ENCODE peak calls at places on chromosomes 13 and 19, in six cellular contexts. One of them, this sample, is unnamed.
A peak's percentile ranks its signal among the peaks of the same experiment; 100 is the strongest.

GRCh38 chr13:41470187-41470586 is 12.8 kb downstream of the RGCC start:
- DNase-seq in ascending aorta: no peak
- DNase-seq in kidney: no peak
- DNase-seq in PC-3: no peak
- DNase-seq in Panc1: no peak
- DNase-seq in upper lobe of right lung: no peak
- DNase-seq in this sample: no peak

GRCh38 chr19:6056282-6056741 is 54.0 kb downstream of the RFX2 start:
- DNase-seq in PC-3: no peak
- DNase-seq in kidney: peak; percentile 49
- DNase-seq in Panc1: no peak
- DNase-seq in upper lobe of right lung: no peak
- DNase-seq in ascending aorta: peak; percentile 71
- DNase-seq in this sample: no peak

GRCh38 chr13:108947551-108948030 is 318.2 kb downstream of the MYO16 start:
- DNase-seq in Panc1: no peak
- DNase-seq in kidney: no peak
- DNase-seq in ascending aorta: no peak
- DNase-seq in PC-3: no peak
- DNase-seq in upper lobe of right lung: no peak
- DNase-seq in this sample: no peak

GRCh38 chr19:52566121-52566520 is 4.0 kb upstream of the ZNF701 start:
- DNase-seq in ascending aorta: no peak
- DNase-seq in Panc1: no peak
- DNase-seq in upper lobe of right lung: no peak
- DNase-seq in PC-3: no peak
- DNase-seq in kidney: no peak
- DNase-seq in this sample: no peak

GRCh38 chr13:91468301-91468700 is 69.9 kb downstream of the GPC5 start:
- DNase-seq in ascending aorta: no peak
- DNase-seq in PC-3: no peak
- DNase-seq in Panc1: no peak
- DNase-seq in kidney: no peak
- DNase-seq in upper lobe of right lung: no peak
- DNase-seq in this sample: no peak

GRCh38 chr19:11813801-11814706 is at the start of gene ZNF440:
- DNase-seq in upper lobe of right lung: peak; percentile 97
- DNase-seq in Panc1: peak; percentile 52
- DNase-seq in PC-3: peak; percentile 98
- DNase-seq in ascending aorta: peak; percentile 98
- DNase-seq in kidney: peak; percentile 98
- DNase-seq in this sample: peak; percentile 89

GRCh38 chr19:16944626-16945363 is 56.0 kb downstream of the F2RL3 start:
- DNase-seq in upper lobe of right lung: no peak
- DNase-seq in Panc1: no peak
- DNase-seq in PC-3: no peak
- DNase-seq in kidney: peak; percentile 55
- DNase-seq in ascending aorta: no peak
- DNase-seq in this sample: no peak

GRCh38 chr13:60047943-60048342 is 115.8 kb downstream of the DIAPH3 start:
- DNase-seq in PC-3: no peak
- DNase-seq in kidney: no peak
- DNase-seq in ascending aorta: no peak
- DNase-seq in Panc1: no peak
- DNase-seq in upper lobe of right lung: no peak
- DNase-seq in this sample: no peak

GRCh38 chr13:50323440-50324070 is 308.3 kb downstream of the KCNRG start:
- DNase-seq in upper lobe of right lung: no peak
- DNase-seq in PC-3: peak; percentile 73
- DNase-seq in Panc1: no peak
- DNase-seq in ascending aorta: no peak
- DNase-seq in kidney: no peak
- DNase-seq in this sample: no peak

GRCh38 chr13:112892759-112893569 is 76.0 kb upstream of the MCF2L start:
- DNase-seq in upper lobe of right lung: no peak
- DNase-seq in kidney: peak; percentile 93
- DNase-seq in Panc1: no peak
- DNase-seq in ascending aorta: no peak
- DNase-seq in PC-3: no peak
- DNase-seq in this sample: no peak

GRCh38 chr13:47413112-47413511 is 516.3 kb upstream of the HTR2A start:
- DNase-seq in kidney: no peak
- DNase-seq in ascending aorta: no peak
- DNase-seq in upper lobe of right lung: no peak
- DNase-seq in Panc1: no peak
- DNase-seq in PC-3: no peak
- DNase-seq in this sample: no peak

GRCh38 chr19:7874080-7874856 is at the start of gene PRR36:
- DNase-seq in Panc1: no peak
- DNase-seq in kidney: peak; percentile 89
- DNase-seq in upper lobe of right lung: peak; percentile 89
- DNase-seq in ascending aorta: no peak
- DNase-seq in PC-3: peak; percentile 80
- DNase-seq in this sample: no peak

GRCh38 chr19:16828990-16829821 is at the start of gene SIN3B:
- DNase-seq in ascending aorta: peak; percentile 92
- DNase-seq in kidney: peak; percentile 94
- DNase-seq in upper lobe of right lung: peak; percentile 93
- DNase-seq in Panc1: no peak
- DNase-seq in PC-3: peak; percentile 97
- DNase-seq in this sample: peak; percentile 61

GRCh38 chr19:1097810-1098176 is 2.6 kb upstream of the POLR2E start:
- DNase-seq in Panc1: no peak
- DNase-seq in kidney: no peak
- DNase-seq in upper lobe of right lung: peak; percentile 83
- DNase-seq in ascending aorta: no peak
- DNase-seq in PC-3: no peak
- DNase-seq in this sample: peak; percentile 50

GRCh38 chr13:80824231-80824630 is 483.3 kb upstream of the SPRY2 start:
- DNase-seq in Panc1: no peak
- DNase-seq in ascending aorta: no peak
- DNase-seq in kidney: no peak
- DNase-seq in PC-3: peak; percentile 2
- DNase-seq in upper lobe of right lung: no peak
- DNase-seq in this sample: no peak

GRCh38 chr19:31286491-31286890 is 62.7 kb downstream of the TSHZ3 start:
- DNase-seq in kidney: peak; percentile 28
- DNase-seq in Panc1: no peak
- DNase-seq in PC-3: no peak
- DNase-seq in upper lobe of right lung: peak; percentile 35
- DNase-seq in ascending aorta: peak; percentile 35
- DNase-seq in this sample: no peak

GRCh38 chr13:98158172-98158907 is 15.4 kb downstream of the FARP1 start:
- DNase-seq in kidney: no peak
- DNase-seq in ascending aorta: no peak
- DNase-seq in upper lobe of right lung: no peak
- DNase-seq in Panc1: no peak
- DNase-seq in PC-3: no peak
- DNase-seq in this sample: no peak

GRCh38 chr19:3275068-3275582 is 50.7 kb downstream of the CELF5 start:
- DNase-seq in Panc1: no peak
- DNase-seq in PC-3: peak; percentile 10
- DNase-seq in kidney: no peak
- DNase-seq in ascending aorta: no peak
- DNase-seq in upper lobe of right lung: no peak
- DNase-seq in this sample: no peak

GRCh38 chr19:947707-948533 is 22.1 kb downstream of the ARID3A start:
- DNase-seq in ascending aorta: peak; percentile 81
- DNase-seq in upper lobe of right lung: peak; percentile 82
- DNase-seq in PC-3: no peak
- DNase-seq in kidney: peak; percentile 89
- DNase-seq in Panc1: no peak
- DNase-seq in this sample: no peak

GRCh38 chr19:43741075-43741840 is 13.5 kb downstream of the SMG9 start:
- DNase-seq in ascending aorta: no peak
- DNase-seq in Panc1: no peak
- DNase-seq in upper lobe of right lung: no peak
- DNase-seq in kidney: no peak
- DNase-seq in PC-3: no peak
- DNase-seq in this sample: no peak

GRCh38 chr19:39319098-39319891 is 1.4 kb downstream of the LRFN1 start:
- DNase-seq in upper lobe of right lung: no peak
- DNase-seq in Panc1: no peak
- DNase-seq in PC-3: no peak
- DNase-seq in kidney: no peak
- DNase-seq in ascending aorta: no peak
- DNase-seq in this sample: no peak
- H3K4me3 ChIP-seq in upper lobe of right lung: no peak overlapping the region
- H3K4me3 ChIP-seq in Panc1: no peak overlapping the region
- H3K4me3 ChIP-seq in PC-3: peak overlapping the region; percentile 82
- H3K4me3 ChIP-seq in kidney: no peak overlapping the region
- H3K4me3 ChIP-seq in ascending aorta: peak overlapping the region; percentile 69
- H3K4me3 ChIP-seq in this sample: peak overlapping the region; percentile 75

GRCh38 chr19:54420383-54421168 is 5.3 kb downstream of the TTYH1 start:
- DNase-seq in upper lobe of right lung: no peak
- DNase-seq in ascending aorta: no peak
- DNase-seq in Panc1: no peak
- DNase-seq in PC-3: no peak
- DNase-seq in kidney: peak; percentile 77
- DNase-seq in this sample: no peak
- TF ChIP-seq CTCF in upper lobe of right lung: no peak
- TF ChIP-seq CTCF in ascending aorta: no peak
- TF ChIP-seq CTCF in Panc1: no peak
- TF ChIP-seq CTCF in PC-3: no peak
- TF ChIP-seq CTCF in kidney: no peak
- TF ChIP-seq CTCF in this sample: no peak

DNA sequence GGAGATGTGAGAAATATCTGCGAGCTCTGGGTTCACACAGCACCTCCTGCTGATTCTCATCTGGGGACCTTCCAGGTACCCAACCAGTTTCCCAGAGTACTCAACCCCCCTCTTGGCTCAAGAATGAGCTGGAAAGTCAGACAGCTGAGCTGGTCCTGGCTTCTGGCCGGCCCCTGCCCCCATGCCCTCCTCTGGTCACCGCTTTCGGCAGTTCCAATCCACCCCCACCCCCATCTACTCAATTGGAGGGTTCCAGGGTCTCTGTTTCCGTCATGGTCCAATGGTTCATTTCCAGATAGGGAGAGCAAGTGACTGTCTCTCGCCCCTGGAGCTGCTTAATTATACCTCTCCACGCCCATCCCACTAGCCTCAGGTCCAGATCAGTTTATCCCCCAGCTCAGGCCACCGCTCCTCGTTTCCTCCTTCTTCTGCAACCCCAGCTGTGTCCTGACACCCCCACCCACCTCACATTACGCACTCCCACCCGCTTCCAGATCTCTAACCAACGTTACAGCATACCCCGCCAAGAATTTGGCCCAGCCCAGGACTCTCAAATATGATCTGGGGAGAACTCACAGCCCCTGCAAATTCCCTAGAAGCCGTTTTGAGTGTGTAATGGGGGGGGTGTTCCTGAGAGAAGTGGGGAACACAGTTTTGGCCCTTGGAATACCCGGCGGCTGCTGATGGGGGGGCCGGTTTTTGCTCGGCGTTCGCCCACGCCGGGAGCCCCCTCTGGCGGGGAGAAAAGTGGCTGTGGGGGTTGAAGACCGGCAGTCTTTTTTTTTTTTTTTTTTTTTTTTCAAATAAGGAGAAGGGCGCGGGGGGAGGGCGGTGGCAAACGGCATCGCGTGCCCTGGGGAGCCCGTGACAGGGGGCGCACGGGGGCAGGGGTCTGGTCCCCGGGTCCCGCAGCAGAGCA is 1.8 kb upstream of the PDE4A start:
- DNase-seq in Panc1: no peak
- DNase-seq in upper lobe of right lung: no peak
- DNase-seq in kidney: peak; percentile 64
- DNase-seq in ascending aorta: no peak
- DNase-seq in PC-3: no peak
- DNase-seq in this sample: no peak
- H3K4me3 ChIP-seq in Panc1: peak overlapping the region; percentile 51
- H3K4me3 ChIP-seq in upper lobe of right lung: no peak overlapping the region
- H3K4me3 ChIP-seq in kidney: no peak overlapping the region
- H3K4me3 ChIP-seq in ascending aorta: peak overlapping the region; percentile 26
- H3K4me3 ChIP-seq in PC-3: peak overlapping the region; percentile 62
- H3K4me3 ChIP-seq in this sample: no peak overlapping the region

GRCh38 chr19:14686411-14686810 is 3.4 kb upstream of the ZNF333 start:
- DNase-seq in Panc1: no peak
- DNase-seq in ascending aorta: no peak
- DNase-seq in upper lobe of right lung: no peak
- DNase-seq in PC-3: peak; percentile 62
- DNase-seq in kidney: no peak
- DNase-seq in this sample: no peak
- TF ChIP-seq CTCF in Panc1: peak; percentile 64
- TF ChIP-seq CTCF in ascending aorta: no peak
- TF ChIP-seq CTCF in upper lobe of right lung: peak; percentile 33
- TF ChIP-seq CTCF in PC-3: peak; percentile 68
- TF ChIP-seq CTCF in kidney: no peak
- TF ChIP-seq CTCF in this sample: peak; percentile 21

GRCh38 chr13:114119196-114119595 is 13.2 kb downstream of the RASA3 start:
- DNase-seq in PC-3: peak; percentile 68
- DNase-seq in Panc1: no peak
- DNase-seq in kidney: peak; percentile 83
- DNase-seq in upper lobe of right lung: no peak
- DNase-seq in ascending aorta: no peak
- DNase-seq in this sample: no peak

GRCh38 chr13:114122591-114123211 is 9.7 kb downstream of the RASA3 start:
- DNase-seq in ascending aorta: peak; percentile 60
- DNase-seq in kidney: peak; percentile 76
- DNase-seq in upper lobe of right lung: no peak
- DNase-seq in Panc1: no peak
- DNase-seq in PC-3: no peak
- DNase-seq in this sample: no peak

GRCh38 chr13:114118763-114119123 is 13.7 kb downstream of the RASA3 start:
- DNase-seq in ascending aorta: no peak
- DNase-seq in PC-3: peak; percentile 18
- DNase-seq in kidney: peak; percentile 59
- DNase-seq in upper lobe of right lung: no peak
- DNase-seq in Panc1: no peak
- DNase-seq in this sample: no peak

GRCh38 chr13:114121496-114122466 is 10.6 kb downstream of the RASA3 start:
- DNase-seq in kidney: peak; percentile 66
- DNase-seq in Panc1: no peak
- DNase-seq in upper lobe of right lung: no peak
- DNase-seq in PC-3: no peak
- DNase-seq in ascending aorta: no peak
- DNase-seq in this sample: no peak

DNA sequence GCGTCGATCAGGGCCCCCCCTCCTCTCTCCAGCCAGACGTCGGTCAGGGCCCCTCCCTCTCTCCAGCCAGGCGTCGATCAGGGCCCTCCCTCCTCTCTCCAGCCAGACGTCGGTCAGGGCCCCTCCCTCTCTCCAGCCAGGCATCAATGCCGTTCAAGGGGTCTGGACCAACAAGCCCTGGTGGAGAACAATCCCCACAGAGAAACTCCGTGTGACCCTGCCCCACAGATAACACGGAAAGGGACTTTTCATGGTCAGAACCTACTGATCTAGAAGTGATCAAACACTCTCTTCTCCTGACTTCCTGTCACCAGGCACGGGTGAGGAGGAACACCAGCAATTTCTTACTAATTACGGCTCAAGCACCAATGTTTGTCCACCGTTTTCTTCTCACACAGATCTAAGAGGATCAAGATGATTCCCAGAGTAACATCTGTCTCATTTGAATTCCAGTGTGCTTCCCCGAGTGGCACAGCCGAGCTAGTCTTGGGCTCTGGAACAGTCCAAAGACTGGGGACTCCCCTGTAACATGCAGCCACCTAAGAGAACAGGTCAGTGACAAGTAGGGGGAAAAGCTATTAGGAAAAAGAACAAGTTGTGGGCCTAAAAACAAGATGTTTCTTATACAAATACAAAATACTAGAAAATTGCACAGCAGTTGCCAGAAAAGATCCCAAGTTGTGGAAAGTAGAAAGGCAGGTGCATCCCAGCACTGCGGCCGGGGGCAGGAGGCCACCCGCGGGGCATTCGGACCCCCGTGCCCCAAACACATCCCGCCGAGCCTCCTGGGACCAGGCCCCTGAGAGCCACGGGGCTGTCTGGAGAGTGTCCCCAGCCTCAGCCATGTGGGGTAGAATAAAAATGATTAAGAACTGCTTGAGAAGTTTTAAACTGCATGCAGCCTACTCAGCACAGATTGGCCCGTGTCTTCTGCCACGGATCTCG is 11.7 kb downstream of the RASA3 start:
- DNase-seq in PC-3: no peak
- DNase-seq in Panc1: no peak
- DNase-seq in ascending aorta: no peak
- DNase-seq in kidney: no peak
- DNase-seq in upper lobe of right lung: no peak
- DNase-seq in this sample: no peak
- H3K4me3 ChIP-seq in PC-3: no peak overlapping the region
- H3K4me3 ChIP-seq in Panc1: no peak overlapping the region
- H3K4me3 ChIP-seq in ascending aorta: no peak overlapping the region
- H3K4me3 ChIP-seq in kidney: no peak overlapping the region
- H3K4me3 ChIP-seq in upper lobe of right lung: no peak overlapping the region
- H3K4me3 ChIP-seq in this sample: no peak overlapping the region